ENCODE peak calls at places on chromosomes 13 and 19, in eight cellular contexts. K is ecto neural progenitor cell, L is GM12865, E is AG09319, S is NCI-H2171, W is HFFc6, O is SJCRH30, J is AG08396. B is an unnamed sample.

GRCh38 chr13:70814684-70815083 is 706.4 kb upstream of the KLHL1 start:
- DNase-seq in E (no peak), L (no peak), K (no peak), J (no peak), O (no peak), W (no peak), S (no peak), B (no peak)

GRCh38 chr19:33808399-33808798 is 11.7 kb downstream of the KCTD15 start:
- DNase-seq in K (no peak), J (no peak), L (no peak), O (no peak), W (no peak), S (no peak), E (no peak), B (no peak)

GRCh38 chr19:38900816-38901215 is 1.0 kb downstream of the NFKBIB start:
- DNase-seq in E (no peak), S (no peak), W (no peak), K (no peak), O (no peak), L (no peak), J (no peak), B (no peak)

GRCh38 chr13:31982540-31982939 is 49.0 kb upstream of the FRY start:
- DNase-seq in J (peak; percentile 60), W (peak; percentile 93), O (peak; percentile 85), K (no peak), S (no peak), E (peak; percentile 46), L (no peak), B (no peak)

GRCh38 chr13:105908581-105908980 is 626.9 kb downstream of the EFNB2 start:
- DNase-seq in E (no peak), K (no peak), W (no peak), S (no peak), J (no peak), O (no peak), L (peak; percentile 5), B (no peak)

GRCh38 chr13:114140909-114141255 is 8.5 kb upstream of the RASA3 start:
- DNase-seq in W (no peak), S (no peak), K (no peak), E (no peak), J (no peak), O (no peak), L (peak; percentile 56), B (peak; percentile 84)

GRCh38 chr19:52786078-52786463 is 520 bp downstream of the ZNF600 start:
- DNase-seq in L (peak; percentile 2), J (peak; percentile 6), S (no peak), E (no peak), K (peak; percentile 52), W (no peak), O (no peak), B (peak; percentile 75)

GRCh38 chr13:30790592-30790991 is 55.2 kb downstream of the ALOX5AP start:
- DNase-seq in J (no peak), O (no peak), E (no peak), S (no peak), K (no peak), W (no peak), L (no peak), B (no peak)

GRCh38 chr13:113970810-113971470 is 2.9 kb downstream of the C13orf46 start:
- DNase-seq in S (no peak), W (no peak), J (peak; percentile 53), L (no peak), O (no peak), E (no peak), K (no peak), B (peak; percentile 41)

GRCh38 chr13:43261018-43261417 is 237.6 kb downstream of the DNAJC15 start:
- DNase-seq in S (no peak), E (no peak), L (no peak), O (peak; percentile 37), W (peak; percentile 68), K (no peak), J (peak; percentile 42), B (no peak)

GRCh38 chr13:20388184-20388583 is 137.5 kb downstream of the CRYL1 start:
- DNase-seq in L (no peak), E (no peak), S (no peak), K (no peak), O (no peak), W (no peak), J (no peak), B (no peak)

GRCh38 chr19:4328243-4328990 is 10.2 kb downstream of the STAP2 start:
- DNase-seq in S (peak; percentile 100), O (peak; percentile 94), E (peak; percentile 66), L (peak; percentile 96), W (peak; percentile 89), J (peak; percentile 98), K (peak; percentile 99), B (peak; percentile 98)

GRCh38 chr13:39215971-39216370 is 177.7 kb downstream of the NHLRC3 start:
- DNase-seq in S (no peak), J (no peak), E (no peak), O (no peak), W (no peak), L (no peak), K (no peak), B (no peak)

GRCh38 chr19:593505-593904 is 3.8 kb downstream of the HCN2 start:
- DNase-seq in W (no peak), J (no peak), S (no peak), O (no peak), E (no peak), L (no peak), K (no peak), B (no peak)

GRCh38 chr13:113645329-113645728 is 12.7 kb downstream of the ATP4B start:
- DNase-seq in J (no peak), W (no peak), O (no peak), K (peak; percentile 22), L (no peak), E (no peak), S (no peak), B (no peak)

GRCh38 chr19:28971011-28971410 is 241.9 kb downstream of the UQCRFS1 start:
- DNase-seq in K (no peak), E (no peak), O (no peak), J (peak; percentile 25), S (no peak), W (no peak), L (no peak), B (no peak)

GRCh38 chr13:83895994-83896580 is 13.8 kb upstream of the SLITRK1 start:
- DNase-seq in E (no peak), W (peak; percentile 86), L (no peak), K (no peak), J (no peak), S (no peak), O (peak; percentile 82), B (no peak)

B was measured in spleen.